ENCODE peak calls at places on chromosomes 11 and 22, in nine cellular contexts. One of them, this sample, is unnamed.

GRCh38 chr11:106656646-106657045 is 361.6 kb downstream of the GUCY1A2 start:
- DNase-seq in psoas muscle: no peak
- DNase-seq in upper lobe of right lung: no peak
- DNase-seq in prostate gland: no peak
- DNase-seq in CD4-positive, alpha-beta memory T cell: no peak
- DNase-seq in esophagus squamous epithelium: no peak
- DNase-seq in ovary: no peak
- DNase-seq in tibial nerve: no peak
- DNase-seq in SJCRH30: no peak
- DNase-seq in this sample: no peak

GRCh38 chr11:78961938-78962701 is 387.5 kb upstream of the NARS2 start:
- DNase-seq in SJCRH30: no peak
- DNase-seq in tibial nerve: no peak
- DNase-seq in esophagus squamous epithelium: no peak
- DNase-seq in prostate gland: no peak
- DNase-seq in CD4-positive, alpha-beta memory T cell: no peak
- DNase-seq in upper lobe of right lung: no peak
- DNase-seq in ovary: no peak
- DNase-seq in psoas muscle: no peak
- DNase-seq in this sample: peak; percentile 70

GRCh38 chr22:25039754-25040153 is 87.2 kb downstream of the KIAA1671 start:
- DNase-seq in CD4-positive, alpha-beta memory T cell: no peak
- DNase-seq in psoas muscle: no peak
- DNase-seq in prostate gland: no peak
- DNase-seq in tibial nerve: no peak
- DNase-seq in SJCRH30: peak; percentile 39
- DNase-seq in ovary: no peak
- DNase-seq in upper lobe of right lung: no peak
- DNase-seq in esophagus squamous epithelium: no peak
- DNase-seq in this sample: no peak

GRCh38 chr11:120097721-120098385 is 40.1 kb downstream of the TRIM29 start:
- DNase-seq in CD4-positive, alpha-beta memory T cell: no peak
- DNase-seq in tibial nerve: no peak
- DNase-seq in SJCRH30: no peak
- DNase-seq in upper lobe of right lung: peak; percentile 46
- DNase-seq in prostate gland: no peak
- DNase-seq in psoas muscle: no peak
- DNase-seq in ovary: no peak
- DNase-seq in esophagus squamous epithelium: no peak
- DNase-seq in this sample: no peak

GRCh38 chr22:35330258-35330861 is 30.7 kb downstream of the TOM1 start:
- DNase-seq in psoas muscle: peak; percentile 89
- DNase-seq in prostate gland: peak; percentile 60
- DNase-seq in upper lobe of right lung: peak; percentile 86
- DNase-seq in tibial nerve: peak; percentile 91
- DNase-seq in esophagus squamous epithelium: no peak
- DNase-seq in SJCRH30: no peak
- DNase-seq in CD4-positive, alpha-beta memory T cell: peak; percentile 53
- DNase-seq in ovary: peak; percentile 87
- DNase-seq in this sample: peak; percentile 81

GRCh38 chr22:29117799-29118477 is 45.1 kb downstream of the KREMEN1 start:
- DNase-seq in SJCRH30: no peak
- DNase-seq in psoas muscle: no peak
- DNase-seq in prostate gland: no peak
- DNase-seq in ovary: no peak
- DNase-seq in upper lobe of right lung: no peak
- DNase-seq in CD4-positive, alpha-beta memory T cell: no peak
- DNase-seq in tibial nerve: no peak
- DNase-seq in esophagus squamous epithelium: no peak
- DNase-seq in this sample: no peak

GRCh38 chr11:110077866-110078325 is 15.3 kb upstream of the ZC3H12C start:
- DNase-seq in SJCRH30: no peak
- DNase-seq in psoas muscle: no peak
- DNase-seq in ovary: no peak
- DNase-seq in tibial nerve: no peak
- DNase-seq in esophagus squamous epithelium: no peak
- DNase-seq in upper lobe of right lung: no peak
- DNase-seq in prostate gland: no peak
- DNase-seq in CD4-positive, alpha-beta memory T cell: no peak
- DNase-seq in this sample: no peak

GRCh38 chr11:42239102-42239501 is 779.6 kb upstream of the LRRC4C start:
- DNase-seq in ovary: no peak
- DNase-seq in SJCRH30: no peak
- DNase-seq in CD4-positive, alpha-beta memory T cell: no peak
- DNase-seq in upper lobe of right lung: no peak
- DNase-seq in prostate gland: peak; percentile 50
- DNase-seq in esophagus squamous epithelium: no peak
- DNase-seq in psoas muscle: no peak
- DNase-seq in tibial nerve: no peak
- DNase-seq in this sample: no peak

GRCh38 chr11:104120493-104121200 is 43.3 kb downstream of the PDGFD start:
- DNase-seq in upper lobe of right lung: no peak
- DNase-seq in tibial nerve: no peak
- DNase-seq in ovary: peak; percentile 33
- DNase-seq in SJCRH30: peak; percentile 26
- DNase-seq in psoas muscle: no peak
- DNase-seq in esophagus squamous epithelium: no peak
- DNase-seq in CD4-positive, alpha-beta memory T cell: no peak
- DNase-seq in prostate gland: no peak
- DNase-seq in this sample: no peak

GRCh38 chr22:25407859-25408229 is 156.6 kb upstream of the GRK3 start:
- DNase-seq in upper lobe of right lung: peak; percentile 20
- DNase-seq in ovary: no peak
- DNase-seq in esophagus squamous epithelium: no peak
- DNase-seq in tibial nerve: no peak
- DNase-seq in prostate gland: no peak
- DNase-seq in psoas muscle: no peak
- DNase-seq in CD4-positive, alpha-beta memory T cell: no peak
- DNase-seq in SJCRH30: no peak
- DNase-seq in this sample: no peak

GRCh38 chr22:28229566-28230483 is 310.8 kb upstream of the PITPNB start:
- DNase-seq in CD4-positive, alpha-beta memory T cell: no peak
- DNase-seq in esophagus squamous epithelium: no peak
- DNase-seq in upper lobe of right lung: no peak
- DNase-seq in SJCRH30: no peak
- DNase-seq in psoas muscle: peak; percentile 26
- DNase-seq in ovary: no peak
- DNase-seq in prostate gland: no peak
- DNase-seq in tibial nerve: no peak
- DNase-seq in this sample: no peak

GRCh38 chr11:108929241-108929640 is 264.4 kb downstream of the DDX10 start:
- DNase-seq in SJCRH30: no peak
- DNase-seq in CD4-positive, alpha-beta memory T cell: no peak
- DNase-seq in psoas muscle: no peak
- DNase-seq in esophagus squamous epithelium: no peak
- DNase-seq in tibial nerve: no peak
- DNase-seq in prostate gland: no peak
- DNase-seq in upper lobe of right lung: no peak
- DNase-seq in ovary: no peak
- DNase-seq in this sample: no peak

GRCh38 chr11:117610901-117611300 is 186.1 kb downstream of the DSCAML1 start:
- DNase-seq in SJCRH30: no peak
- DNase-seq in psoas muscle: no peak
- DNase-seq in ovary: no peak
- DNase-seq in upper lobe of right lung: no peak
- DNase-seq in esophagus squamous epithelium: no peak
- DNase-seq in CD4-positive, alpha-beta memory T cell: no peak
- DNase-seq in prostate gland: no peak
- DNase-seq in tibial nerve: no peak
- DNase-seq in this sample: no peak

DNA sequence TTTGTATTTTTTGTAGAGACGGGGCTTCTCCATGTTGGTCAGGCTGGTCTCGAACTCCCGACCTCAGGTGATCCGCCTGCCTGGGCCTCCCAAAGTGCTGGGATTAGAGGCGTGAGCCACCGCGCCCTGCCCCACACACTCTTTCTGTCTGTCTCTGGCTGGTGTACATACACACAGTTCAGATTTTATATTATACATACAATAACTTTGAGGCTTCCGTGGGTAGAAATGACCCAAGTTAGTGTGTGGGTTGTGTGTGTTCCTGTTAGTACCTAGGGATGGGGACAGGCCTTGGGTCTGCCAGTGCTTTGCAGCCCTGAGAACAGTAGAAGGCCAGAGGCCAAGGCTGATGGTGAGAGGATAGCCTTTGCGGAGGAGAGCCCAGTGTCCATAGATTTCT is 2.8 kb downstream of the ZBTB16 start:
- DNase-seq in CD4-positive, alpha-beta memory T cell: no peak
- DNase-seq in esophagus squamous epithelium: no peak
- DNase-seq in SJCRH30: no peak
- DNase-seq in tibial nerve: no peak
- DNase-seq in ovary: no peak
- DNase-seq in psoas muscle: no peak
- DNase-seq in upper lobe of right lung: no peak
- DNase-seq in prostate gland: no peak
- DNase-seq in this sample: no peak
- H3K4me1 ChIP-seq in CD4-positive, alpha-beta memory T cell: peaks cover 17% of the 10 kb centered on the region
- H3K4me1 ChIP-seq in esophagus squamous epithelium: peaks cover 12% of the 10 kb centered on the region
- H3K4me1 ChIP-seq in SJCRH30: no peaks in the 10 kb centered on the region
- H3K4me1 ChIP-seq in tibial nerve: peaks cover 41% of the 10 kb centered on the region
- H3K4me1 ChIP-seq in ovary: peaks cover 24% of the 10 kb centered on the region
- H3K4me1 ChIP-seq in psoas muscle: peaks cover 72% of the 10 kb centered on the region
- H3K4me1 ChIP-seq in upper lobe of right lung: peaks cover 58% of the 10 kb centered on the region
- H3K4me1 ChIP-seq in prostate gland: peaks cover 34% of the 10 kb centered on the region
- H3K4me1 ChIP-seq in this sample: peaks cover 78% of the 10 kb centered on the region

DNA sequence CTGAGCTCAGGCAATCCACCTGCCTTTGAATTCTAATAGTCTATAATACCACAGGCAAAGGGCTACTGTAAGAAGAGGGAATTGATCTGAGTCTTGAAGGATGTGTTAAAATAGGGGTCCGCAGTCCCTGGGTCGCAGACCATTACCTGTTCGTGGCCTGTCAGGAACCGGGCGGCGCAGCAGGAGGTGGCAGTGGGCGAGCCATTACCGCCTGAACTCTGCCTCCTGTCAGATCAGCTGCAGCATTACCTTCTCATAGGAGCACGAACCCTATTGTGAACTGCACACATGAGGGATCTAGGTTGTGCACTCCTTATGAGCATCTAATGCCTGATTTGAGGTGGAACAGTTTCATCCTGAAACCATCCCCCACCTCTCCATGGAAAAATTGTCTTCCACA is 11.5 kb upstream of the TMEM123 start:
- DNase-seq in ovary: no peak
- DNase-seq in tibial nerve: no peak
- DNase-seq in prostate gland: no peak
- DNase-seq in SJCRH30: no peak
- DNase-seq in CD4-positive, alpha-beta memory T cell: no peak
- DNase-seq in psoas muscle: no peak
- DNase-seq in esophagus squamous epithelium: no peak
- DNase-seq in upper lobe of right lung: no peak
- DNase-seq in this sample: no peak
- H3K4me1 ChIP-seq in ovary: peaks cover 3% of the 10 kb centered on the region
- H3K4me1 ChIP-seq in tibial nerve: peaks cover 6% of the 10 kb centered on the region
- H3K4me1 ChIP-seq in prostate gland: peaks cover 5% of the 10 kb centered on the region
- H3K4me1 ChIP-seq in SJCRH30: no peaks in the 10 kb centered on the region
- H3K4me1 ChIP-seq in CD4-positive, alpha-beta memory T cell: peaks cover 48% of the 10 kb centered on the region
- H3K4me1 ChIP-seq in psoas muscle: no peaks in the 10 kb centered on the region
- H3K4me1 ChIP-seq in esophagus squamous epithelium: peaks cover 10% of the 10 kb centered on the region
- H3K4me1 ChIP-seq in upper lobe of right lung: peaks cover 20% of the 10 kb centered on the region
- H3K4me1 ChIP-seq in this sample: peaks cover 20% of the 10 kb centered on the region

DNA sequence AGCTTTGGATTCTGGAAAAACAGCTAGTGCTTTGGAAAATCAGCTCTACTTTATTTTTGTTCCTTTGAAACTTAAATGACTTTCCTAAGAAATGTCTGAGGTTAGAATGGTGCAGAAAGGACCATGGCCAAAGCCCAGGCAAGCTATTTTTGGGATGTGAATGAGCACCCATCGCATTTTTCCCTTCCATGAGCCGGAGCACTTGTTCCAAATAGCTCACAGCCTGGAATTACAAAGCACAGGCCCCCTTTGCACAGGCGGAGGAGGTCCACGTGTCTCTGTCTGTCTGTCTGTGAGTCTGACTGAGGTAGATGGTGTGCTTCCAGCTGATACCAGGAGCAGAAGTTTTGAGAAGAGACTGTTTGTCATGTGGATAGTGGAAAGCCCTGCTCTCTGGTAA is 50.7 kb downstream of the MICAL2 start:
- DNase-seq in psoas muscle: no peak
- DNase-seq in SJCRH30: no peak
- DNase-seq in prostate gland: no peak
- DNase-seq in esophagus squamous epithelium: no peak
- DNase-seq in CD4-positive, alpha-beta memory T cell: no peak
- DNase-seq in upper lobe of right lung: peak; percentile 12
- DNase-seq in tibial nerve: no peak
- DNase-seq in ovary: peak; percentile 17
- DNase-seq in this sample: no peak
- H3K4me1 ChIP-seq in psoas muscle: peaks cover 38% of the 10 kb centered on the region
- H3K4me1 ChIP-seq in SJCRH30: peaks cover 52% of the 10 kb centered on the region
- H3K4me1 ChIP-seq in prostate gland: no peaks in the 10 kb centered on the region
- H3K4me1 ChIP-seq in esophagus squamous epithelium: peaks cover 45% of the 10 kb centered on the region
- H3K4me1 ChIP-seq in CD4-positive, alpha-beta memory T cell: peaks cover 20% of the 10 kb centered on the region
- H3K4me1 ChIP-seq in upper lobe of right lung: peaks cover 56% of the 10 kb centered on the region
- H3K4me1 ChIP-seq in tibial nerve: peaks cover 41% of the 10 kb centered on the region
- H3K4me1 ChIP-seq in ovary: peaks cover 24% of the 10 kb centered on the region
- H3K4me1 ChIP-seq in this sample: peaks cover 50% of the 10 kb centered on the region

DNA sequence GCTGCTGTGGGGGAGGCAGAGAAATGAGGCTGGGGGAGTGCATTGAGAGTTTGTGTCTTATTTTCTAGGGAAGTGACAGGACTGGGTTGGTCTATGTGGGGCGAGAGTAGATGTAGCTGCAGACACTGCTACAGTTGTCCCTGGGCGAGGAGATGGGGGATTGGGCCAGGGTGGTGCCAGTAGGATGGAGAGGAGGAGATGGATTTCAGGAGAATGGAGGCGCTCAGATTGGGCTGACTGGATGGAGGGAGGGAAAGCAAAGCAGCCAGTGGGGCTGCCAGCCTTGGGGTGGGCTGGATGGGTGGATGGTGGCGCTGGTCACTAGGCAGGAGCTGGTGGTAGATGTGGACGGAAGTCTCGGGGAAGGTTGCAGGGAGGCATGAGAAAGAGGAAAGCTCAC is 9.3 kb downstream of the OMP start:
- DNase-seq in SJCRH30: no peak
- DNase-seq in CD4-positive, alpha-beta memory T cell: no peak
- DNase-seq in psoas muscle: peak; percentile 1
- DNase-seq in upper lobe of right lung: no peak
- DNase-seq in ovary: no peak
- DNase-seq in tibial nerve: no peak
- DNase-seq in prostate gland: no peak
- DNase-seq in esophagus squamous epithelium: no peak
- DNase-seq in this sample: no peak
- H3K4me1 ChIP-seq in SJCRH30: peaks cover 28% of the 10 kb centered on the region
- H3K4me1 ChIP-seq in CD4-positive, alpha-beta memory T cell: no peaks in the 10 kb centered on the region
- H3K4me1 ChIP-seq in psoas muscle: no peaks in the 10 kb centered on the region
- H3K4me1 ChIP-seq in upper lobe of right lung: no peaks in the 10 kb centered on the region
- H3K4me1 ChIP-seq in ovary: peaks cover 14% of the 10 kb centered on the region
- H3K4me1 ChIP-seq in tibial nerve: peaks cover 25% of the 10 kb centered on the region
- H3K4me1 ChIP-seq in prostate gland: no peaks in the 10 kb centered on the region
- H3K4me1 ChIP-seq in esophagus squamous epithelium: peaks cover 19% of the 10 kb centered on the region
- H3K4me1 ChIP-seq in this sample: peaks cover 7% of the 10 kb centered on the region

This sample was measured in upper lobe of left lung.